ENCODE peak calls at places on chromosomes 4 and X, in five cellular contexts. Y is mesenchymal stem cell, U is H1, I is neuronal stem cell, A is IMR-90. B is an unnamed sample.

GRCh38 chr4:108466936-108467902 is 153.2 kb upstream of the RPL34 start:
- DNase-seq in Y (peak; percentile 84), I (no peak), U (no peak), A (peak; percentile 93), B (no peak)

GRCh38 chr4:150302553-150302952 is 224.3 kb downstream of the DCLK2 start:
- DNase-seq in U (no peak), A (peak; percentile 98), I (no peak), Y (peak; percentile 96), B (no peak)

GRCh38 chr4:17376205-17376604 is 135.7 kb downstream of the QDPR start:
- DNase-seq in U (no peak), A (peak; percentile 4), I (no peak), Y (peak; percentile 11), B (no peak)

GRCh38 chrX:21770631-21771321 is 12.9 kb upstream of the SMPX start:
- DNase-seq in U (no peak), I (no peak), A (no peak), Y (no peak), B (peak; percentile 49)

GRCh38 chr4:41683321-41683720 is 65.2 kb downstream of the PHOX2B start:
- DNase-seq in I (no peak), Y (no peak), U (no peak), A (no peak), B (no peak)

GRCh38 chrX:74160816-74161215 is 143.2 kb upstream of the ZCCHC13 start:
- DNase-seq in A (no peak), Y (no peak), U (no peak), I (no peak), B (no peak)

GRCh38 chrX:73913580-73913979 is 350.6 kb downstream of the CHIC1 start:
- DNase-seq in I (no peak), U (no peak), Y (no peak), A (peak; percentile 43), B (no peak)

GRCh38 chr4:47913328-47913727 is 1.1 kb downstream of the NFXL1 start:
- DNase-seq in U (no peak), Y (peak; percentile 26), I (no peak), A (peak; percentile 34), B (no peak)

GRCh38 chr4:41098649-41099048 is 115.7 kb downstream of the APBB2 start:
- DNase-seq in I (no peak), Y (peak; percentile 17), A (no peak), U (no peak), B (no peak)

GRCh38 chr4:153072661-153073060 is 131.6 kb upstream of the TRIM2 start:
- DNase-seq in U (no peak), I (no peak), A (no peak), Y (no peak), B (no peak)

GRCh38 chrX:130282151-130282550 is 13.5 kb upstream of the ZNF280C start:
- DNase-seq in Y (no peak), A (no peak), U (no peak), I (no peak), B (no peak)

GRCh38 chr4:71009796-71010588 is 16.5 kb downstream of the DCK start:
- DNase-seq in I (no peak), U (no peak), Y (peak; percentile 60), A (peak; percentile 56), B (no peak)

GRCh38 chr4:4524364-4524763 is 17.5 kb downstream of the STX18 start:
- DNase-seq in I (no peak), Y (peak; percentile 76), U (no peak), A (peak; percentile 11), B (peak; percentile 54)

GRCh38 chrX:150200820-150201287 is 162.3 kb upstream of the MAMLD1 start:
- DNase-seq in A (peak; percentile 98), Y (peak; percentile 97), I (no peak), U (no peak), B (no peak)

GRCh38 chr4:88041626-88042025 is 34.2 kb downstream of the PKD2 start:
- DNase-seq in A (no peak), Y (no peak), U (no peak), I (no peak), B (no peak)

GRCh38 chrX:19857131-19857530 is 30.3 kb downstream of the SH3KBP1 start:
- DNase-seq in Y (no peak), I (no peak), U (no peak), A (no peak), B (no peak)

GRCh38 chr4:78058591-78059523 is 1.7 kb downstream of the FRAS1 start:
- DNase-seq in U (peak; percentile 21), I (peak; percentile 65), Y (peak; percentile 36), A (no peak), B (peak; percentile 72)

GRCh38 chr4:161546902-161547301 is 616.9 kb downstream of the FSTL5 start:
- DNase-seq in I (no peak), Y (no peak), U (no peak), A (no peak), B (no peak)

GRCh38 chr4:40887690-40888089 is 137.9 kb downstream of the NSUN7 start:
- DNase-seq in U (no peak), A (peak; percentile 92), Y (peak; percentile 89), I (no peak), B (no peak)

GRCh38 chr4:112296949-112297483 is at the start of gene ALPK1:
- DNase-seq in Y (peak; percentile 92), U (no peak), A (peak; percentile 94), I (no peak), B (no peak)

GRCh38 chrX:68511255-68511654 is 12.4 kb downstream of the YIPF6 start:
- DNase-seq in Y (peak; percentile 52), A (peak; percentile 48), I (no peak), U (no peak), B (no peak)

GRCh38 chr4:7261174-7261573 is 68.8 kb downstream of the SORCS2 start:
- DNase-seq in U (no peak), A (no peak), I (no peak), Y (no peak), B (no peak)

GRCh38 chrX:74536142-74537010 is 78.0 kb downstream of the RLIM start:
- DNase-seq in Y (peak; percentile 83), A (peak; percentile 83), U (no peak), I (no peak), B (peak; percentile 69)

GRCh38 chrX:7252013-7252610 is 104.2 kb upstream of the PUDP start:
- DNase-seq in Y (no peak), U (no peak), I (no peak), A (no peak), B (no peak)

GRCh38 chr4:163544407-163545038 is 50.0 kb downstream of the TMA16 start:
- DNase-seq in I (peak; percentile 58), Y (peak; percentile 58), A (peak; percentile 40), U (no peak), B (peak; percentile 55)

GRCh38 chr4:4248885-4249203 is 821 bp upstream of the TMEM128 start:
- DNase-seq in I (no peak), U (no peak), Y (peak; percentile 28), A (peak; percentile 22), B (no peak)

GRCh38 chr4:56976878-56977320 is 507 bp downstream of the NOA1 start:
- DNase-seq in U (no peak), I (peak; percentile 29), A (no peak), Y (peak; percentile 28), B (peak; percentile 73)

GRCh38 chrX:154383359-154384283 is 4.5 kb downstream of the EMD start:
- DNase-seq in U (no peak), I (no peak), A (no peak), Y (no peak), B (no peak)

GRCh38 chr4:6782147-6782845 is at the start of gene KIAA0232:
- DNase-seq in U (peak; percentile 62), I (peak; percentile 93), Y (peak; percentile 94), A (peak; percentile 93), B (peak; percentile 88)

GRCh38 chr4:74682567-74683359 is 111.6 kb downstream of the BTC start:
- DNase-seq in A (peak; percentile 95), I (no peak), U (no peak), Y (peak; percentile 91), B (peak; percentile 72)

DNA sequence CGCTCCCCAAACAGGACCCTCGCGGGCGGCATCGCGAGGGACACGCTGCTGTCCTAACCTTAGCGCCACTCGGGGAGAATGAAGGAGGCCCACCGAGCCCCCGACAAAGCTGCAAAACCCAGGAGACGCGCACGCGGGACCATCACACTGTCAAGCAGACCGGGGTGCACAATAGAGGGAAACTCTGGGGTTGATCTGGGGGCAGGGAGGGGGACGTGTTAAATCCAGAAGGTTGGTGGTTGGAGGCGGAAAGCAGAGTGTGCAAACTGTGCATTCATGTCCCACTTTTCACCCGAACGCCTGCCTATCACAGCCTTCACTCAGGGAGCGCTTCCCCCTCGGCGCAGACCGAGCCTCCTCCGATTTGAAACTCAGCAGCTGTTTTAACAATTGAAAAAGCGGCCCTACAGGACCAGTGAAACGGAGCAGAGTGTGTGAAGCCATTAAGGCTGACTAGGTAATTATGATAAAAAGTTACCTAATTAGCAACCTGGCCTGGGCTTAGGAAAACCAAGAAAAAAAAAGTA is 564 bp upstream of the NDNF start:
- DNase-seq in U (no peak), I (peak; percentile 47), A (no peak), Y (no peak), B (peak; percentile 39)
- H3K14ac ChIP-seq in U (no peak overlapping the region), I (no peak overlapping the region), A (no peak overlapping the region), Y (no peak overlapping the region), B (no peak overlapping the region)

GRCh38 chr4:76589402-76589801 is 154.4 kb downstream of the SHROOM3 start:
- DNase-seq in A (peak; percentile 57), Y (peak; percentile 69), I (no peak), U (no peak), B (peak; percentile 37)

GRCh38 chr4:76589872-76590846 is 155.1 kb downstream of the SHROOM3 start:
- DNase-seq in Y (peak; percentile 90), U (peak; percentile 85), A (peak; percentile 92), I (peak; percentile 87), B (peak; percentile 94)

GRCh38 chr4:76590847-76591281 is 155.8 kb downstream of the SHROOM3 start:
- DNase-seq in I (no peak), A (peak; percentile 58), U (no peak), Y (no peak), B (no peak)

GRCh38 chr4:76594152-76594551 is 159.1 kb downstream of the SHROOM3 start:
- DNase-seq in U (no peak), I (no peak), Y (no peak), A (no peak), B (no peak)

GRCh38 chr4:76591992-76592391 is 157.0 kb downstream of the SHROOM3 start:
- DNase-seq in I (no peak), A (no peak), Y (no peak), U (no peak), B (no peak)
- H3K14ac ChIP-seq in I (no peak overlapping the region), A (no peak overlapping the region), Y (no peak overlapping the region), U (no peak overlapping the region), B (no peak overlapping the region)

GRCh38 chr4:146522098-146522861 is 540 bp upstream of the SLC10A7 start:
- DNase-seq in I (peak; percentile 76), Y (peak; percentile 88), U (peak; percentile 33), A (peak; percentile 80), B (peak; percentile 77)
- H3K14ac ChIP-seq in I (peak overlapping the region; percentile 71), Y (no peak overlapping the region), U (no peak overlapping the region), A (peak overlapping the region; percentile 46), B (peak overlapping the region; percentile 18)

DNA sequence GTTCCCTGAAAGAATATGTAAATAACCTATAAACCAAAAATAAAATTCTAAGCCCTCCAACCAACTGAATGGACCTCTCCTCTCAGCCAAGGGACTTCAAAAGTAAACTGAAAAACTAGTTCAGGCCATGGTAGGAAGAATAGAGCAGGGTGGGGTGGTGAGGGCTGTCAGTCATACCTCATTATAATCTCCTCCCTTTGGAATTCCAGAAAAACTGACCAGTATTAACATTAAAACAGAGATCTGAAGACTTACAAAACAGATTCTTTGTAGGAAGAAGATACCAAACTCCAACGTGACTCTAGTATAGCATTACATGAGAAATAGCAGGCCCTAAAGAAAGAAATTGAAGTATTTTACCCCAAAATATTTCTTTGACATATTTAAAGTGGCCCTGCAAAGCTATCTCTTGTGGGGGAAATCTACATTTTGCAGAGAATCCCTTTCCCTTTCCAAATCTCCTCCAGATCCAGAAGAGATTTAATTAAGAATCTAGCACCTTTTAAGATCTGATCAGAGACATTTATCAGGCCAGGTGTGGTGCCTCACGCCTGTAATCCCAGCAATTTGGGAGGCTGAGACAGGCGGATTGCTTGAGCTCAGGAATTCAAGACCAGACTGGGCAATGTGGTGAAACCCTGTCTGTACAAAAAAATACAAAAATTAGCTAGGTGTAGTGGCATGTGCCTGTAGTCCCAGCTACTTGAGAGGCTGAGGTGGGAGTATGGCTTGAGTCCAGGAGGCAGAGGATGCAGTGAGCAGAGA is 15.1 kb downstream of the TBC1D9 start:
- DNase-seq in A (no peak), U (no peak), I (no peak), Y (no peak), B (no peak)
- H3K14ac ChIP-seq in A (no peak overlapping the region), U (no peak overlapping the region), I (no peak overlapping the region), Y (no peak overlapping the region), B (no peak overlapping the region)